ENCODE peak calls at places on chromosomes 16 and 17, in five cellular contexts. J is hepatocyte, L is suprapubic skin, C is A549, V is lung. R is an unnamed sample.

GRCh38 chr17:29168079-29168758 is 12.0 kb downstream of the MYO18A start:
- DNase-seq in J (no peak), L (no peak), C (no peak), V (no peak), R (no peak)

GRCh38 chr17:53150101-53150698 is 672.5 kb upstream of the KIF2B start:
- DNase-seq in J (peak), L (no peak), C (no peak), V (no peak), R (peak)

GRCh38 chr17:1036171-1036844 is 39.4 kb downstream of the TIMM22 start:
- DNase-seq in J (no peak), L (no peak), C (no peak), V (no peak), R (no peak)

GRCh38 chr16:55033225-55034156 is 102.8 kb downstream of the IRX5 start:
- DNase-seq in J (no peak), L (peak), C (no peak), V (no peak), R (no peak)

GRCh38 chr17:41579484-41580243 is 7.0 kb downstream of the KRT14 start:
- DNase-seq in J (peak), L (peak), C (peak), V (peak), R (peak)

GRCh38 chr16:6903671-6904070 is 429.0 kb upstream of the RBFOX1 start:
- DNase-seq in J (no peak), L (no peak), C (no peak), V (no peak), R (no peak)

GRCh38 chr17:4903051-4903818 is at the start of gene CHRNE:
- DNase-seq in J (peak), L (peak), C (peak), V (peak), R (peak)

GRCh38 chr16:68575082-68575481 is 36.0 kb downstream of the ZFP90 start:
- DNase-seq in J (no peak), L (no peak), C (no peak), V (no peak), R (no peak)

GRCh38 chr17:12623220-12623848 is 42.4 kb upstream of the MYOCD start:
- DNase-seq in J (no peak), L (no peak), C (no peak), V (no peak), R (no peak)

GRCh38 chr17:30922235-30922993 is 669 bp downstream of the ADAP2 start:
- DNase-seq in J (peak), L (no peak), C (no peak), V (peak), R (no peak)

GRCh38 chr17:50636145-50636803 is 1.6 kb downstream of the ABCC3 start:
- DNase-seq in J (no peak), L (no peak), C (no peak), V (no peak), R (no peak)

GRCh38 chr16:11877374-11877773 is 26.0 kb upstream of the RSL1D1 start:
- DNase-seq in J (no peak), L (no peak), C (no peak), V (no peak), R (no peak)

GRCh38 chr16:637081-638018 is 1.2 kb upstream of the METTL26 start:
- DNase-seq in J (peak), L (peak), C (peak), V (peak), R (peak)

GRCh38 chr16:81403601-81404391 is 40.8 kb upstream of the CMIP start:
- DNase-seq in J (peak), L (peak), C (peak), V (peak), R (peak)

GRCh38 chr16:11125936-11126335 is 130.1 kb downstream of the SOCS1 start:
- DNase-seq in J (no peak), L (no peak), C (no peak), V (no peak), R (no peak)

GRCh38 chr16:3153077-3153368 is 18.2 kb downstream of the ZNF213 start:
- DNase-seq in J (no peak), L (no peak), C (no peak), V (no peak), R (no peak)

GRCh38 chr16:3152022-3152272 is 17.1 kb downstream of the ZNF213 start:
- DNase-seq in J (no peak), L (no peak), C (no peak), V (no peak), R (no peak)

GRCh38 chr16:3150346-3151218 is 15.8 kb downstream of the ZNF213 start:
- DNase-seq in J (peak), L (peak), C (peak), V (peak), R (peak)

GRCh38 chr16:3149630-3150345 is 15.0 kb downstream of the ZNF213 start:
- DNase-seq in J (peak), L (no peak), C (peak), V (peak), R (peak)

GRCh38 chr16:3152273-3153076 is 17.6 kb downstream of the ZNF213 start:
- DNase-seq in J (peak), L (peak), C (peak), V (peak), R (peak)
- H3K27ac ChIP-seq in J (peak), L (no peak), C (peak), V (no peak), R (peak)

GRCh38 chr16:87126403-87127025 is 190.7 kb downstream of the C16orf95 start:
- DNase-seq in J (no peak), L (no peak), C (no peak), V (no peak), R (peak)

GRCh38 chr16:87125206-87126155 is 191.7 kb downstream of the C16orf95 start:
- DNase-seq in J (no peak), L (no peak), C (no peak), V (no peak), R (no peak)

GRCh38 chr16:87129771-87130170 is 187.4 kb downstream of the C16orf95 start:
- DNase-seq in J (no peak), L (no peak), C (no peak), V (no peak), R (peak)

GRCh38 chr16:87127766-87128147 is 189.4 kb downstream of the C16orf95 start:
- DNase-seq in J (no peak), L (no peak), C (no peak), V (no peak), R (no peak)

GRCh38 chr16:87127061-87127765 is 190.0 kb downstream of the C16orf95 start:
- DNase-seq in J (peak), L (no peak), C (no peak), V (no peak), R (no peak)
- H3K27ac ChIP-seq in J (peak), L (no peak), C (no peak), V (peak), R (no peak)

GRCh38 chr17:75124041-75124818 is 7.3 kb downstream of the NT5C start:
- DNase-seq in J (peak), L (no peak), C (peak), V (peak), R (peak)
- H3K27ac ChIP-seq in J (peak), L (peak), C (peak), V (peak), R (peak)

GRCh38 chr17:59620518-59621259 is 994 bp downstream of the CLTC start:
- DNase-seq in J (peak), L (no peak), C (peak), V (peak), R (peak)
- H3K27ac ChIP-seq in J (peak), L (peak), C (peak), V (peak), R (peak)

DNA sequence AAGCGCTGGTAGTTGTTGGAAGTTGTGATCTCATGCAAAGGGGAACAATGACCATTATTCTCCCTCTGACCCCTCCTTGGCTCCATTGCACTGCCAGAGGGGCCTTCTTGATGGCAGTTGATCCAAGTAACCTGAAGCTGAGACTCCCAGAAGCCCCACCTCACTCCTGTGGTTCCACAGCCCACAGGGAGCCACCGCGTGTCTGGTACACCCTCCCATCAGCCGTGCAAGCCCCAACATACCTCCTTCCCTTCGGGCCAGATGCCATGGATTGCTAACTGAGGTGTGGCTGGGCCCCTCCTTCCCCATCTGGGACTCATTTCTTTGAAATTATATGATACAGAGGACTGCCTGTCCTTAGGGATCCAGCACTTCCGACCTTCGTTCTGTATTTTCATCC is 17.8 kb downstream of the SAP30BP start:
- DNase-seq in J (peak), L (peak), C (no peak), V (no peak), R (peak)
- H3K27ac ChIP-seq in J (peak), L (peak), C (peak), V (peak), R (peak)

R was measured in RWPE1.